ENCODE peak calls at places on chromosome 2, in five cellular contexts. L is GM12891, Y is HepG2, R is GM12878, C is K562. B is an unnamed sample.
A peak's percentile ranks its signal among the peaks of the same experiment; 100 is the strongest.

GRCh38 chr2:177758591-177759371 is 313.8 kb downstream of the PDE11A start:
- DNase-seq in L (no peak), Y (peak; percentile 16), R (no peak), C (peak; percentile 45), B (no peak)

GRCh38 chr2:140880573-140880972 is 1250.2 kb downstream of the LRP1B start:
- DNase-seq in L (no peak), Y (no peak), R (no peak), C (no peak), B (no peak)

GRCh38 chr2:56263876-56264275 is 80.1 kb downstream of the CCDC85A start:
- DNase-seq in L (no peak), Y (no peak), R (no peak), C (no peak), B (no peak)

GRCh38 chr2:225052703-225053102 is 10.4 kb upstream of the DOCK10 start:
- DNase-seq in L (no peak), Y (no peak), R (no peak), C (no peak), B (no peak)

GRCh38 chr2:191869178-191869577 is 22.3 kb upstream of the CAVIN2 start:
- DNase-seq in L (no peak), Y (peak; percentile 67), R (peak; percentile 7), C (peak; percentile 46), B (no peak)

GRCh38 chr2:135532581-135532980 is 1.3 kb downstream of the R3HDM1 start:
- DNase-seq in L (no peak), Y (no peak), R (no peak), C (no peak), B (no peak)

GRCh38 chr2:84077504-84077903 is 381.6 kb downstream of the SUCLG1 start:
- DNase-seq in L (no peak), Y (peak; percentile 20), R (no peak), C (peak; percentile 23), B (no peak)

GRCh38 chr2:169349528-169349927 is 12.8 kb downstream of the LRP2 start:
- DNase-seq in L (no peak), Y (no peak), R (no peak), C (no peak), B (no peak)

GRCh38 chr2:141058552-141058951 is 1072.3 kb downstream of the LRP1B start:
- DNase-seq in L (no peak), Y (no peak), R (no peak), C (no peak), B (no peak)

GRCh38 chr2:121343191-121343590 is 58.2 kb upstream of the TFCP2L1 start:
- DNase-seq in L (no peak), Y (no peak), R (no peak), C (no peak), B (no peak)

GRCh38 chr2:100965596-100965995 is 36.5 kb upstream of the RPL31 start:
- DNase-seq in L (no peak), Y (no peak), R (no peak), C (no peak), B (no peak)

GRCh38 chr2:121837596-121837995 is 82.1 kb downstream of the TSN start:
- DNase-seq in L (no peak), Y (no peak), R (no peak), C (no peak), B (no peak)

GRCh38 chr2:73594241-73594640 is 48.0 kb downstream of the NAT8 start:
- DNase-seq in L (no peak), Y (no peak), R (no peak), C (no peak), B (no peak)

GRCh38 chr2:33213648-33214047 is 262.8 kb upstream of the RASGRP3 start:
- DNase-seq in L (no peak), Y (no peak), R (no peak), C (no peak), B (no peak)

GRCh38 chr2:69292326-69292725 is 94.7 kb downstream of the GFPT1 start:
- DNase-seq in L (no peak), Y (no peak), R (no peak), C (no peak), B (no peak)

GRCh38 chr2:233289590-233290424 is 17.8 kb upstream of the SAG start:
- DNase-seq in L (no peak), Y (no peak), R (no peak), C (no peak), B (no peak)

GRCh38 chr2:58967736-58968135 is 726.6 kb upstream of the FANCL start:
- DNase-seq in L (no peak), Y (no peak), R (no peak), C (peak; percentile 6), B (no peak)

GRCh38 chr2:215845839-215846586 is 167.3 kb downstream of the MREG start:
- DNase-seq in L (no peak), Y (no peak), R (peak; percentile 47), C (no peak), B (no peak)

GRCh38 chr2:45210466-45211195 is 201.4 kb upstream of the SIX2 start:
- DNase-seq in L (no peak), Y (no peak), R (no peak), C (no peak), B (no peak)

GRCh38 chr2:241802421-241802749 is 6.6 kb upstream of the NEU4 start:
- DNase-seq in L (no peak), Y (no peak), R (no peak), C (no peak), B (no peak)

GRCh38 chr2:118668431-118669424 is 178.7 kb downstream of the EN1 start:
- DNase-seq in L (no peak), Y (peak; percentile 13), R (no peak), C (no peak), B (no peak)

GRCh38 chr2:197208841-197209240 is 101.7 kb downstream of the ANKRD44 start:
- DNase-seq in L (no peak), Y (no peak), R (no peak), C (no peak), B (no peak)

GRCh38 chr2:128369626-128370467 is 51.2 kb upstream of the HS6ST1 start:
- DNase-seq in L (no peak), Y (no peak), R (no peak), C (no peak), B (no peak)
- TF ChIP-seq TAF1 in L (no peak), Y (no peak), R (no peak), C (no peak), B (no peak)

DNA sequence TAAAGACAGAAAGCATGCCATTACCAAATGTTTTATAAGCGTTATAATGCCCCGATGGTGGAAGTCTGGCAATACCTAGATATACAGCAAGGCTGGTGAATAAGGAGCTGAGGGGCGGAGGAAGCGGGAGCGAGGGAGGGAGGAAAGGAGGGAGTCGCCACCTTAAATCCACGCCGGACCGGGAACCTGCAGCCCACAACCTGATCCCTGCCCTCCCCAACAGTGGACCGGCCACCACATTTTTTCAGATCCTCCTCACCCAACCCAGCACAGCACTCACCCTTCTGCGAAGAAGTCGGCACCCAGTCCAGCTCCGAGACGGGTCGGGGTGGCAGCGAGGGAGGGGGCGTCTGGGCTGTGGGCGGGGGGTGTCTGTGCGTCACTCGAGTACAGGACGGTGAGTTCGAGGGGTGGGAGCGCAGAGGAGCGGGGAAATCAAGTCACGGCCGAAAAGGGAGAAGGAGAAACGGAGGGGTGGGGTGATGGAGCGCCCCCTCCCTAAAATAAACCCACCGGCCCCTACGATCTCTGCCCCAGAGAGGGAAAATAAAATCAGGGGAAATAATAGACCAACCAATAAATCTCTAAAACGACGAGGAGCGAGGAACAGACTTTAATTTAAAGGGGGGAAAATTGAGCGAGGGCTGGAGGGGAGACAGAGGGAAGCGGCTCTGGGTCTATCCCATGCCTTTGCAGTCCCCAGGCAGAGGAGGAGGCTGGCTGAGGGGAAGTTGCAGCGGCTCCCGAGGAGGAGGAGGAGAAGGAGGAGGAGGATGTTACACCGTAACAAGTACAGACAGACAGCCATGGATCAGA is 96.5 kb upstream of the SERTAD2 start:
- DNase-seq in L (no peak), Y (no peak), R (no peak), C (peak; percentile 38), B (no peak)
- TF ChIP-seq POLR2A in L (no peak), Y (no peak), R (no peak), C (peak; percentile 81), B (no peak)

GRCh38 chr2:109563294-109563693 is 50.5 kb downstream of the SEPTIN10 start:
- DNase-seq in L (no peak), Y (no peak), R (no peak), C (no peak), B (no peak)
- TF ChIP-seq TAF1 in L (no peak), Y (no peak), R (no peak), C (no peak), B (no peak)

GRCh38 chr2:15485949-15486348 is 75.2 kb downstream of the NBAS start:
- DNase-seq in L (no peak), Y (peak; percentile 31), R (no peak), C (no peak), B (no peak)
- TF ChIP-seq POLR2A in L (no peak), Y (no peak), R (no peak), C (no peak), B (no peak)

GRCh38 chr2:145690183-145690582 is 1170.3 kb upstream of the ZEB2 start:
- DNase-seq in L (no peak), Y (no peak), R (no peak), C (no peak), B (no peak)

GRCh38 chr2:145689277-145689676 is 1169.4 kb upstream of the ZEB2 start:
- DNase-seq in L (no peak), Y (no peak), R (no peak), C (no peak), B (no peak)

GRCh38 chr2:145688156-145688555 is 1168.2 kb upstream of the ZEB2 start:
- DNase-seq in L (no peak), Y (no peak), R (no peak), C (no peak), B (no peak)

GRCh38 chr2:145691659-145692058 is 1171.7 kb upstream of the ZEB2 start:
- DNase-seq in L (no peak), Y (no peak), R (no peak), C (no peak), B (no peak)

GRCh38 chr2:145692971-145693478 is 1173.1 kb upstream of the ZEB2 start:
- DNase-seq in L (no peak), Y (peak; percentile 36), R (peak; percentile 26), C (peak; percentile 89), B (no peak)
- TF ChIP-seq TAF1 in L (no peak), Y (no peak), R (no peak), C (peak; percentile 49), B (no peak)

GRCh38 chr2:231056453-231057416 is at the start of gene PSMD1:
- DNase-seq in L (peak; percentile 91), Y (peak; percentile 91), R (peak; percentile 80), C (peak; percentile 91), B (peak; percentile 88)
- TF ChIP-seq POLR2A in L (peak; percentile 41), Y (peak; percentile 86), R (peak; percentile 92), C (peak; percentile 78), B (peak; percentile 81)

GRCh38 chr2:230691005-230691647 is 21.5 kb upstream of the CAB39 start:
- DNase-seq in L (no peak), Y (peak; percentile 65), R (no peak), C (no peak), B (no peak)
- TF ChIP-seq TAF1 in L (no peak), Y (no peak), R (no peak), C (no peak), B (no peak)

GRCh38 chr2:47344890-47345583 is 57.9 kb upstream of the MSH2 start:
- DNase-seq in L (no peak), Y (peak; percentile 100), R (no peak), C (peak; percentile 78), B (no peak)
- TF ChIP-seq POLR2A in L (no peak), Y (peak; percentile 83), R (no peak), C (no peak), B (no peak)

GRCh38 chr2:39524756-39525635 is 87.9 kb upstream of the MAP4K3 start:
- DNase-seq in L (no peak), Y (no peak), R (no peak), C (no peak), B (no peak)
- TF ChIP-seq TAF1 in L (no peak), Y (no peak), R (no peak), C (no peak), B (no peak)